ENCODE peak calls at places on chromosomes 12 and 14, in seven cellular contexts. X is endothelial cell, G is H9, J is OCI-LY7, P is nephron progenitor cell, W is GM06990, M is fibroblast of lung. N is an unnamed sample.
A peak's percentile ranks its signal among the peaks of the same experiment; 100 is the strongest.

GRCh38 chr12:41264281-41264680 is 76.2 kb downstream of the PDZRN4 start:
- DNase-seq in X (no peak), G (no peak), J (peak; percentile 16), P (no peak), W (no peak), M (no peak), N (peak; percentile 13)

GRCh38 chr12:62625238-62625637 is 158.6 kb downstream of the MON2 start:
- DNase-seq in X (no peak), G (no peak), J (no peak), P (no peak), W (no peak), M (peak; percentile 72), N (no peak)

GRCh38 chr14:26017270-26017669 is 580.6 kb downstream of the NOVA1 start:
- DNase-seq in X (no peak), G (no peak), J (no peak), P (no peak), W (no peak), M (no peak), N (no peak)

GRCh38 chr12:26493656-26494055 is 298.3 kb downstream of the SSPN start:
- DNase-seq in X (no peak), G (no peak), J (no peak), P (no peak), W (no peak), M (peak; percentile 63), N (no peak)

GRCh38 chr12:58424735-58425379 is 483.5 kb downstream of the ATP23 start:
- DNase-seq in X (no peak), G (no peak), J (no peak), P (no peak), W (no peak), M (no peak), N (no peak)

GRCh38 chr12:79327465-79327864 is 363.3 kb downstream of the PAWR start:
- DNase-seq in X (no peak), G (no peak), J (no peak), P (no peak), W (no peak), M (no peak), N (no peak)

GRCh38 chr12:19263666-19264065 is 134.1 kb downstream of the PLEKHA5 start:
- DNase-seq in X (no peak), G (peak; percentile 56), J (no peak), P (no peak), W (no peak), M (peak; percentile 45), N (no peak)

GRCh38 chr12:51943346-51943745 is 8.2 kb upstream of the ACVR1B start:
- DNase-seq in X (no peak), G (no peak), J (no peak), P (no peak), W (no peak), M (no peak), N (no peak)

GRCh38 chr12:62801796-62802195 is 133.2 kb downstream of the PPM1H start:
- DNase-seq in X (no peak), G (no peak), J (no peak), P (no peak), W (no peak), M (no peak), N (no peak)

GRCh38 chr12:56954956-56955355 is 2.5 kb downstream of the RDH16 start:
- DNase-seq in X (no peak), G (no peak), J (no peak), P (no peak), W (no peak), M (no peak), N (no peak)

GRCh38 chr14:77376771-77377501 is at the start of the genes SAMD15 and TMED8:
- DNase-seq in X (peak; percentile 92), G (peak; percentile 82), J (peak; percentile 87), P (peak; percentile 91), W (peak; percentile 93), M (peak; percentile 84), N (peak; percentile 95)
- TF ChIP-seq CTCF in X (no peak), G (peak; percentile 29), J (peak; percentile 31), P (no peak), W (no peak), M (peak; percentile 19), N (peak; percentile 23)

DNA sequence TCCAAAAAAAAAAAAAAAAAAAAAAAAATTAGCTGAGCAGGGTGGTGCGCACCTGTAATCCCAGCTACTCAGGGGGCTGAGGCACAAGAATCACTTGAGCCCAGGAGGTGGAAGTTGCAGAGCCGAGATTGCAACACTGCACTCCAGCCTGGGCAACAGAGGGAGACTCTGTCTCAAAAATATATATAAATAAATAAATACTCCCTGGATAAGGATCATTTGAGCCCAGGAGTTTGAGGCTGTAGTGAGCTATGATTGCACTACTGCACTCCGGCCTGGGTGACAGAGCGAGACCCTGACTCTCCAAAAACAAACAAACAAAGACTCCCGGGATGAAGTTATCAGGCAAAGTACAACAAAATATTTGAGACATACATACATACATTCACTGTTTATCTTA is 3.3 kb upstream of the NAA25 start:
- DNase-seq in X (no peak), G (no peak), J (no peak), P (no peak), W (no peak), M (no peak), N (no peak)
- TF ChIP-seq CTCF in X (no peak), G (no peak), J (no peak), P (no peak), W (no peak), M (no peak), N (no peak)

DNA sequence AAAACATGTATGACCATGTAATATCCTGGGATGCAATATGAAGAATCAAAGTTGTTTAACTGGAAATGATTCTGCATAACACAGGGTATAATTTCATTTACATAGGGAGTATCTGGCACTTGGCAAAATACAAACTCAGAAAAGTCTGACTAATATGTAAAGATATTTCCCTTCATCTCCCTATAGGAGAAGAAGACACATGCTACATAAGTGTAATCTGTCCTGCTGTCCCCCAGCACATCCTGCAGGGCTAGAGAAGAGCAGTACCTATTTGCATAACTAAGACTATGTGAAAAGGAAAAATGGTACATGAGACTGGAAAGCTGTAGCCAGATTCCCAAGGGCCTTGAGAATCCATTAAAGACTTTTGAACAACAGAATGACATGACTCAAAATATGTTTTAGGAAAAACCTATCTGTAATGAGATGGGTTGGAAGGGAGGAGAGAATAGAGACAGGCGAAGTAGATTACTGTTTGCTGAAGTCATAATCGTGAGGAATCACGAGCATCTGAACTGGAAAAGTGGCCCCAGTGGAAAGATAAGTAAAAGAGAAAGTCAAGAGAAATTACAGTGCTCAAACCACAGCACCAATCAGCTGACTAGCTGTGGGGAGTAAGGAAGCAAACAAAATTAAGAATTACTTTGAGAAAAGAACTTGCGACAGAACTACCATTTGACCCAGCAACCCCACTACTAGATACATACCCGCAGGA is 155.1 kb upstream of the HMGA2 start:
- DNase-seq in X (no peak), G (no peak), J (no peak), P (no peak), W (no peak), M (peak; percentile 23), N (no peak)
- TF ChIP-seq CTCF in X (no peak), G (no peak), J (no peak), P (no peak), W (no peak), M (no peak), N (no peak)

GRCh38 chr12:1628671-1629337 is at the start of gene WNT5B:
- DNase-seq in X (no peak), G (no peak), J (no peak), P (peak; percentile 40), W (no peak), M (no peak), N (no peak)

GRCh38 chr12:1630827-1631591 is 2.0 kb downstream of the WNT5B start:
- DNase-seq in X (peak; percentile 49), G (peak; percentile 75), J (no peak), P (peak; percentile 52), W (no peak), M (peak; percentile 62), N (no peak)

GRCh38 chr12:1632702-1633101 is 3.7 kb downstream of the WNT5B start:
- DNase-seq in X (no peak), G (no peak), J (no peak), P (no peak), W (no peak), M (no peak), N (no peak)

GRCh38 chr12:1630081-1630826 is 1.2 kb downstream of the WNT5B start:
- DNase-seq in X (peak; percentile 37), G (peak; percentile 78), J (peak; percentile 10), P (peak; percentile 68), W (peak; percentile 49), M (no peak), N (peak; percentile 53)

DNA sequence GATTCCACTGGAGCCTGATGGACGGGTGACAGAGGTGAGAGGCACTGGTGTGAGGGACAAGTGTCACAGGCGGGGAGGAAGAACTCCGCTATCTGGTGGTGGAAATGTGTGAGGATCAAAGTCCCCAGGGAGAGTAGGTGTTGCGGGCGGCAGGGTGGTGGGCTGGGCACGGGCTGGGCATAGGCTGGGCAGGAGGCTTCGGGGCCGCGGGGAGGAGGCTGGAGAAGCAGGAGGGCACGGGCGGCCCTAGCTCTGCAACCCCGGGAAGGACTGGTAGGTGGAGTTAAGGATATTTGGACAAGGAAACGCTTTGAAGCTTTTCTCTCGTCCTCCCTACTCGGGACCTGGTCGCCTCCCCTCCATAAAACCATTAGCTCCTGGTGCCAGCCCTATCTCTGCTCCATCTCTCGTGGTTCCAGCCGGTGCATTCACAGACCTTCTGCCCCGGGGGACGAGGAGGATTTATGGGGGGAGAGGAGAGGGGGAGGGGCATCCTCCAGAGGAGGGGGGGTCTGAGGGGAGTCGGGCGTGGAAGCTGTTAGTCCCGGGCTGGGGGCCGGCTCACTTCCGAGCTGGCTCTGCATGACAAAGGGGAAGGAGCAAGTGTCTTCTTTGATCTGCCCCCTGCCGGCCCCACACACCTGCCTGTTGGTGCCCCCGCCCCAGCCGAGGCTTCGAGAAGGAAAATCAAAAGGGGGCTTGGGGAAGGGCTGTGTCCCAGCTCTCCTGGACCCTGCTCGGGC is 478 bp downstream of the WNT5B start:
- DNase-seq in X (peak; percentile 12), G (peak; percentile 85), J (peak; percentile 60), P (peak; percentile 73), W (peak; percentile 44), M (no peak), N (peak; percentile 54)
- TF ChIP-seq CTCF in X (no peak), G (peak; percentile 36), J (peak; percentile 44), P (peak; percentile 13), W (peak; percentile 49), M (no peak), N (no peak)